ENCODE peak calls at places on chromosomes 2 and 18, in four cellular contexts. H is tibial artery, Y is head of caudate nucleus, F is thyroid gland. A is an unnamed sample.

GRCh38 chr2:75146221-75146902 is 53.0 kb downstream of the TACR1 start:
- DNase-seq in H (no peak), Y (no peak), F (no peak), A (no peak)

GRCh38 chr2:207467716-207468347 is 61.9 kb upstream of the CREB1 start:
- DNase-seq in H (no peak), Y (no peak), F (no peak), A (no peak)

GRCh38 chr18:54873884-54874255 is 45.6 kb downstream of the RAB27B start:
- DNase-seq in H (no peak), Y (no peak), F (no peak), A (no peak)

GRCh38 chr2:20012032-20012281 is 511 bp downstream of the MATN3 start:
- DNase-seq in H (no peak), Y (no peak), F (no peak), A (no peak)

GRCh38 chr2:10863837-10864236 is 47.9 kb upstream of the KCNF1 start:
- DNase-seq in H (no peak), Y (no peak), F (no peak), A (no peak)

GRCh38 chr2:69449906-69450305 is 12.7 kb upstream of the NFU1 start:
- DNase-seq in H (no peak), Y (no peak), F (no peak), A (no peak)

GRCh38 chr18:73708596-73708995 is 439.0 kb downstream of the FBXO15 start:
- DNase-seq in H (no peak), Y (no peak), F (no peak), A (no peak)

GRCh38 chr2:45318675-45319074 is 292.4 kb downstream of the SRBD1 start:
- DNase-seq in H (no peak), Y (no peak), F (no peak), A (no peak)

GRCh38 chr18:74115046-74115445 is 32.6 kb downstream of the FBXO15 start:
- DNase-seq in H (no peak), Y (no peak), F (no peak), A (no peak)

GRCh38 chr2:26631401-26631800 is 9.8 kb downstream of the CIB4 start:
- DNase-seq in H (no peak), Y (no peak), F (peak; percentile 87), A (no peak)

GRCh38 chr18:25743661-25744151 is 346.7 kb downstream of the SS18 start:
- DNase-seq in H (no peak), Y (no peak), F (no peak), A (no peak)

GRCh38 chr2:233992481-233993217 is 57.9 kb upstream of the SPP2 start:
- DNase-seq in H (no peak), Y (no peak), F (no peak), A (no peak)

GRCh38 chr2:8860239-8860638 is 22.8 kb upstream of the KIDINS220 start:
- DNase-seq in H (no peak), Y (no peak), F (no peak), A (no peak)

GRCh38 chr2:65019010-65019409 is 29.8 kb downstream of the SLC1A4 start:
- DNase-seq in H (no peak), Y (no peak), F (no peak), A (no peak)

GRCh38 chr2:47300609-47301276 is 102.2 kb upstream of the MSH2 start:
- DNase-seq in H (peak; percentile 27), Y (no peak), F (no peak), A (no peak)

GRCh38 chr2:222797308-222797707 is 63.5 kb upstream of the ACSL3 start:
- DNase-seq in H (no peak), Y (no peak), F (no peak), A (no peak)

A was measured in posterior cingulate gyrus.